ENCODE peak calls at places on chromosome 22, in nine cellular contexts. M is transverse colon, H is spleen, I is H1, Z is stomach, D is K562, U is HCT116, C is prostate gland, Y is GM12878. F is an unnamed sample. For H3K4me1, the result is how much of the 10 kb centered on the place peaks cover.

GRCh38 chr22:36215976-36216375 is 14.4 kb upstream of the APOL4 start:
- DNase-seq in M (no peak), H (no peak), I (no peak), Z (no peak), D (no peak), U (no peak), C (no peak), Y (no peak), F (no peak)

GRCh38 chr22:36016656-36017055 is 12.0 kb downstream of the RBFOX2 start:
- DNase-seq in M (no peak), H (no peak), I (no peak), Z (no peak), D (no peak), U (no peak), C (no peak), Y (no peak), F (no peak)

GRCh38 chr22:19067696-19068348 is 54.4 kb downstream of the DGCR2 start:
- DNase-seq in M (no peak), H (no peak), I (no peak), Z (no peak), D (no peak), U (no peak), C (no peak), Y (no peak), F (no peak)

GRCh38 chr22:46425011-46425410 is 89.5 kb downstream of the TRMU start:
- DNase-seq in M (no peak), H (no peak), I (no peak), Z (no peak), D (no peak), U (no peak), C (no peak), Y (no peak), F (no peak)

GRCh38 chr22:30205281-30206115 is 41.1 kb downstream of the LIF start:
- DNase-seq in M (no peak), H (no peak), I (no peak), Z (peak), D (no peak), U (no peak), C (no peak), Y (no peak), F (no peak)

GRCh38 chr22:26658161-26658560 is 773 bp downstream of the MIAT start:
- DNase-seq in M (no peak), H (no peak), I (no peak), Z (no peak), D (no peak), U (no peak), C (no peak), Y (no peak), F (no peak)

GRCh38 chr22:20238567-20239062 is 29.5 kb downstream of the RTN4R start:
- DNase-seq in M (peak), H (peak), I (peak), Z (peak), D (peak), U (peak), C (peak), Y (no peak), F (no peak)

GRCh38 chr22:23240639-23241389 is 60.5 kb downstream of the BCR start:
- DNase-seq in M (no peak), H (no peak), I (no peak), Z (peak), D (peak), U (no peak), C (no peak), Y (no peak), F (no peak)

GRCh38 chr22:21693999-21694341 is 28.2 kb downstream of the PPIL2 start:
- DNase-seq in M (no peak), H (no peak), I (no peak), Z (no peak), D (no peak), U (no peak), C (no peak), Y (no peak), F (no peak)

GRCh38 chr22:19880786-19881569 is 26.3 kb upstream of the GNB1L start:
- DNase-seq in M (no peak), H (peak), I (peak), Z (no peak), D (peak), U (peak), C (no peak), Y (no peak), F (no peak)

GRCh38 chr22:19514831-19515565 is 9.2 kb downstream of the CLDN5 start:
- DNase-seq in M (no peak), H (no peak), I (no peak), Z (no peak), D (no peak), U (no peak), C (no peak), Y (no peak), F (no peak)

GRCh38 chr22:36162127-36163034 is 1.8 kb upstream of the APOL3 start:
- DNase-seq in M (no peak), H (no peak), I (no peak), Z (no peak), D (no peak), U (no peak), C (no peak), Y (peak), F (no peak)

GRCh38 chr22:46465348-46465725 is 72.1 kb downstream of the CELSR1 start:
- DNase-seq in M (no peak), H (no peak), I (no peak), Z (peak), D (no peak), U (no peak), C (no peak), Y (no peak), F (no peak)

GRCh38 chr22:21044931-21045584 is 688 bp upstream of the LRRC74B start:
- DNase-seq in M (no peak), H (peak), I (no peak), Z (no peak), D (peak), U (no peak), C (no peak), Y (no peak), F (no peak)

GRCh38 chr22:45008853-45009751 is 703 bp downstream of the PHF21B start:
- DNase-seq in M (no peak), H (no peak), I (no peak), Z (no peak), D (no peak), U (no peak), C (no peak), Y (no peak), F (no peak)

GRCh38 chr22:20946080-20946986 is 20.7 kb upstream of the AIFM3 start:
- DNase-seq in M (no peak), H (no peak), I (no peak), Z (no peak), D (no peak), U (no peak), C (no peak), Y (no peak), F (no peak)

GRCh38 chr22:22882033-22882717 is 5.4 kb upstream of the IGLL5 start:
- DNase-seq in M (peak), H (no peak), I (no peak), Z (no peak), D (peak), U (no peak), C (no peak), Y (no peak), F (peak)

GRCh38 chr22:46068908-46069481 is 81.3 kb upstream of the PPARA start:
- DNase-seq in M (peak), H (peak), I (no peak), Z (peak), D (no peak), U (no peak), C (no peak), Y (no peak), F (peak)

GRCh38 chr22:32852346-32853251 is 51.1 kb downstream of the TIMP3 start:
- DNase-seq in M (no peak), H (no peak), I (no peak), Z (no peak), D (no peak), U (no peak), C (peak), Y (no peak), F (no peak)

GRCh38 chr22:46563381-46564083 is 26.1 kb upstream of the CELSR1 start:
- DNase-seq in M (peak), H (peak), I (no peak), Z (peak), D (peak), U (peak), C (peak), Y (no peak), F (peak)

GRCh38 chr22:45893516-45893915 is 83.4 kb downstream of the WNT7B start:
- DNase-seq in M (no peak), H (no peak), I (no peak), Z (no peak), D (no peak), U (no peak), C (no peak), Y (no peak), F (no peak)

GRCh38 chr22:26956346-26956745 is 299.0 kb downstream of the MIAT start:
- DNase-seq in M (no peak), H (no peak), I (no peak), Z (no peak), D (no peak), U (no peak), C (no peak), Y (no peak), F (no peak)

GRCh38 chr22:26182723-26183122 is 13.5 kb downstream of the SEZ6L start:
- DNase-seq in M (no peak), H (no peak), I (no peak), Z (no peak), D (peak), U (no peak), C (no peak), Y (no peak), F (no peak)

GRCh38 chr22:23574371-23574811 is 5.7 kb downstream of the IGLL1 start:
- DNase-seq in M (no peak), H (peak), I (no peak), Z (no peak), D (no peak), U (no peak), C (no peak), Y (no peak), F (peak)

GRCh38 chr22:36344106-36344827 is 43.5 kb downstream of the MYH9 start:
- DNase-seq in M (no peak), H (no peak), I (no peak), Z (no peak), D (no peak), U (no peak), C (no peak), Y (no peak), F (no peak)

GRCh38 chr22:24134090-24134846 is 47.0 kb upstream of the SUSD2 start:
- DNase-seq in M (peak), H (peak), I (no peak), Z (peak), D (no peak), U (no peak), C (no peak), Y (no peak), F (no peak)

GRCh38 chr22:17120281-17120680 is 879 bp downstream of the TMEM121B start:
- DNase-seq in M (peak), H (peak), I (peak), Z (peak), D (peak), U (no peak), C (peak), Y (no peak), F (no peak)

GRCh38 chr22:36465232-36466021 is 16.0 kb downstream of the TXN2 start:
- DNase-seq in M (peak), H (peak), I (no peak), Z (peak), D (no peak), U (peak), C (peak), Y (no peak), F (peak)

GRCh38 chr22:27080191-27080590 is 422.8 kb downstream of the MIAT start:
- DNase-seq in M (no peak), H (no peak), I (no peak), Z (no peak), D (no peak), U (no peak), C (no peak), Y (no peak), F (no peak)

GRCh38 chr22:31346255-31346732 is at the start of gene PATZ1:
- DNase-seq in M (peak), H (peak), I (peak), Z (peak), D (peak), U (peak), C (peak), Y (no peak), F (peak)

GRCh38 chr22:31344369-31345330 is 1.5 kb downstream of the PATZ1 start:
- DNase-seq in M (peak), H (peak), I (no peak), Z (peak), D (no peak), U (no peak), C (peak), Y (no peak), F (peak)

GRCh38 chr22:31346733-31347250 is 646 bp upstream of the PATZ1 start:
- DNase-seq in M (peak), H (peak), I (no peak), Z (peak), D (peak), U (no peak), C (peak), Y (no peak), F (peak)

GRCh38 chr22:31347251-31348008 is 1.3 kb upstream of the PATZ1 start:
- DNase-seq in M (peak), H (peak), I (no peak), Z (peak), D (no peak), U (peak), C (peak), Y (no peak), F (peak)

GRCh38 chr22:31345331-31346254 is 553 bp downstream of the PATZ1 start:
- DNase-seq in M (peak), H (peak), I (peak), Z (peak), D (peak), U (peak), C (peak), Y (peak), F (peak)
- TF ChIP-seq POLR2AphosphoS5 in M (peak), H (peak), I (peak), Z (peak), D (peak), U (no peak), C (peak), Y (no peak), F (peak)

DNA sequence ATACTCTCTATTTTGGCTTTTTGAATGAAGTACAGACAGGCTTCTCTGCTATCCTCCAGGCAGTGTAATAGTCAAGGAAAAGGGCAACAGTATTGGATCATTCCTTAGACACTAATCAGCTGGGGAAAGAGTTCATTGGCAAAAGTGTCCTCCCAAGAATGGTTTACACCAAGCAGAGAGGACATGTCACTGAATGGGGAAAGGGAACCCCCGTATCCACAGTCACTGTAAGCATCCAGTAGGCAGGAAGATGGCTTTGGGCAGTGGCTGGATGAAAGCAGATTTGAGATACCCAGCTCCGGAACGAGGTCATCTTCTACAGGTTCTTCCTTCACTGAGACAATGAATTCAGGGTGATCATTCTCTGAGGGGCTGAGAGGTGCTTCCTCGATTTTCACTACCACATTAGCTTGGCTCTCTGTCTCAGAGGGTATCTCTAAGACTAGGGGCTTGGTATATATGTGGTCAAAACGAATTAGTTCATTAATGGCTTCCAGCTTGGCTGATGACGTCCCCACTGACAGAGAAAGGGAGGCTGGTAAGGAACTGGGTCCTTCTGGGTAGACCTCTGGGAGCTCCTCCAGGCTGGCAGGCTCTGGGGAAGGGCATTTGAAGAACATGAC is 5.2 kb downstream of the XBP1 start:
- DNase-seq in M (no peak), H (no peak), I (no peak), Z (no peak), D (no peak), U (no peak), C (no peak), Y (no peak), F (no peak)
- TF ChIP-seq POLR2A in M (no peak), H (no peak), I (no peak), Z (no peak), D (no peak), U (no peak), C (no peak), Y (no peak), F (no peak)

GRCh38 chr22:41230399-41230785 is 10.3 kb downstream of the CHADL start:
- DNase-seq in M (no peak), H (no peak), I (no peak), Z (no peak), D (no peak), U (no peak), C (no peak), Y (no peak), F (no peak)
- H3K4me1 ChIP-seq in M (under half), H (under half), I (under half), Z (under half), D (under half), U (under half), C (under half), Y (under half), F (under half)

GRCh38 chr22:50250555-50251471 is at the start of gene HDAC10:
- DNase-seq in M (peak), H (peak), I (no peak), Z (peak), D (peak), U (no peak), C (peak), Y (peak), F (peak)
- TF ChIP-seq POLR2AphosphoS5 in M (peak), H (peak), I (peak), Z (peak), D (no peak), U (peak), C (no peak), Y (peak), F (no peak)

GRCh38 chr22:37684803-37685615 is 1.1 kb upstream of the NOL12 start:
- DNase-seq in M (peak), H (no peak), I (no peak), Z (no peak), D (no peak), U (no peak), C (no peak), Y (no peak), F (no peak)

GRCh38 chr22:37690407-37690806 is 4.3 kb downstream of the NOL12 start:
- DNase-seq in M (no peak), H (no peak), I (no peak), Z (no peak), D (no peak), U (no peak), C (no peak), Y (no peak), F (no peak)

GRCh38 chr22:37690901-37691504 is 4.9 kb downstream of the NOL12 start:
- DNase-seq in M (no peak), H (no peak), I (no peak), Z (no peak), D (no peak), U (no peak), C (peak), Y (no peak), F (no peak)

GRCh38 chr22:37681556-37682049 is 4.5 kb upstream of the NOL12 start:
- DNase-seq in M (peak), H (peak), I (no peak), Z (peak), D (peak), U (peak), C (peak), Y (no peak), F (peak)

GRCh38 chr22:37686002-37686982 is at the start of gene NOL12:
- DNase-seq in M (peak), H (peak), I (peak), Z (peak), D (peak), U (peak), C (peak), Y (peak), F (peak)
- TF ChIP-seq POLR2A in M (peak), H (no peak), I (no peak), Z (no peak), D (peak), U (peak), C (peak), Y (peak), F (no peak)

DNA sequence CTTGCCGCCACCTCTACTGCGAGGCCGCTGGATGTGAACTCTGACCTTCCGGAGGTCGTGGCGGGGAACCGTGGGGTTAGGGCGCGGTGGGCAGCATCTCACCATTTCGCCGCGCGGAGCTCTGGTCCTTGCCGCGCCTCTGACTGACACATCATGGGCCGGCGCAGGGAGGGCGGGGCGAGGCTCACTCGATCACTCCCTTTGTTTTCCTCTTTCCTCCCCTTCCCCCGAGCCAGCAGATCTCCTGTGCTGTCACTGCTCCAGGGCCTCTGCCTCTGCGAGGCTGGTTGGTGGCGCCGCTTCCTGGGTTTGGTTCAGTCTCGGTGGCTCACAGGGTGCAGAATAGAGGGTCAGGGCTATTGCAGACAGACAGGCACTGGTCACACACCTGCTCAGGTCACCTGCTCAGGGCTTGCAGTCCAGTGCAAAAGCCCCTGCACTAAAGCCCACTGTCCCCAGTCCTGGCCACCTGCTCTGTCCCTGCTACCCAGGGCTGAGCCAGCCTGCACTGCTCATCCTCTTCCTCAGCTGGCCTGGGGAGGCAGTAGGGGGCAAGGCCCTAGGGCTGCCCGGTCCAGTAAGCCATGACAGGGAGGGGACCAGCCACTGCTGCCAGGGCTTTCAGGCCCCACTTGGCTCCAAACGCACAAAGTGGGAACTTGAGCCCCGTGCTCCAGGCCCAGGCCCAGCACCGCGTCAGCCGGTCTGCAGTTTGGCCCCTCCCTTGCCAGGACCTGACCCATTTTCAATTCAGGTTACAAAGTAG is 36.2 kb downstream of the PISD start:
- DNase-seq in M (peak), H (peak), I (no peak), Z (peak), D (peak), U (no peak), C (peak), Y (no peak), F (no peak)
- H3K4me1 ChIP-seq in M (under half), H (half or more), I (under half), Z (under half), D (half or more), U (under half), C (under half), Y (under half), F (under half)

DNA sequence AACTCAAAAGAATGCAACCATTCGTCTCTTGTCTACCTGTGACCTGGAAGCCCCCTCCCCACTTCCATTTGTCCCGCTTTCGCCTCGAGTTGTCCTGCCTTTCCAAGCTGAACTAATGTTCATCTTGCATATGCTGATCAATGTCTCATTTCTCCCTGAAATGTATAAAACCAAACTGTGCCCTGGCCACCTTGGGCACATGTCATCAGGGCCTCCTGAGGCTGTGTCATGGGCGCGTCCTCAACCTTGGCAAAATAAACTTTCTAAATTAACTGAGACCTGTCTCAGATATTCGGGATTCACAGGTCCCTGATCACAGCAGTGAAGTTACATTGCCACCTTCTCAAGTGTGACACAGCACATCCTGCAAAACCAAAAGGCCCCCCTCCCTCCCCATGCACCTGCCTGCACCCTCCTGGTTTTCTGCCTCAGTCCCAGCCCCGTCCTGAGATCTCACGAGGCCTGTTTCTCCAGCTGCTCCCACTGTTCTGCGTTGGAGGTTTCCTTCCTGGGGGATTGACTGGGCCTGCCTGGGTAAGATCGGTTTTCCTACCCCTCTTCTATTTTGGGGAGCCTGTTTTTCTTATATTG is 1328.7 kb downstream of the TBC1D22A start:
- DNase-seq in M (no peak), H (no peak), I (no peak), Z (no peak), D (no peak), U (no peak), C (no peak), Y (no peak), F (peak)
- TF ChIP-seq POLR2AphosphoS5 in M (no peak), H (no peak), I (no peak), Z (no peak), D (no peak), U (no peak), C (no peak), Y (no peak), F (no peak)

GRCh38 chr22:42649261-42650056 is at the start of gene CYB5R3:
- DNase-seq in M (peak), H (peak), I (peak), Z (peak), D (peak), U (peak), C (peak), Y (no peak), F (peak)
- TF ChIP-seq POLR2A in M (no peak), H (peak), I (no peak), Z (no peak), D (peak), U (peak), C (peak), Y (peak), F (no peak)

GRCh38 chr22:39437836-39438704 is 18.7 kb upstream of the MGAT3 start:
- DNase-seq in M (peak), H (no peak), I (no peak), Z (no peak), D (no peak), U (no peak), C (no peak), Y (no peak), F (no peak)
- H3K4me1 ChIP-seq in M (under half), H (under half), I (under half), Z (under half), D (under half), U (under half), C (under half), Y (under half), F (under half)

F was measured in breast epithelium.